ENCODE peak calls at places on chromosome 18, in five cellular contexts. L is AG10803, R is non-pigmented ciliary epithelial cell, Z is GM13976, M is nucleus accumbens. U is an unnamed sample.

GRCh38 chr18:23228102-23229051 is 93.1 kb downstream of the CABLES1 start:
- DNase-seq in M (no peak), L (peak), Z (peak), R (no peak), U (no peak)

GRCh38 chr18:22168360-22168921 is 948 bp upstream of the GATA6 start:
- DNase-seq in L (no peak), Z (no peak), R (no peak), M (no peak), U (no peak)

GRCh38 chr18:48993586-48993985 is 42.8 kb upstream of the SMAD7 start:
- DNase-seq in L (peak), Z (no peak), M (no peak), R (no peak), U (no peak)

GRCh38 chr18:28831908-28832307 is 655.0 kb upstream of the CDH2 start:
- DNase-seq in Z (no peak), M (no peak), R (no peak), L (no peak), U (no peak)

GRCh38 chr18:58867281-58867961 is 2.7 kb downstream of the ZNF532 start:
- DNase-seq in R (no peak), Z (no peak), L (no peak), M (no peak), U (no peak)

GRCh38 chr18:48740068-48740440 is 201.2 kb downstream of the CTIF start:
- DNase-seq in R (no peak), M (no peak), Z (no peak), L (no peak), U (no peak)

GRCh38 chr18:41938445-41938844 is 16.6 kb upstream of the PIK3C3 start:
- DNase-seq in Z (no peak), M (no peak), L (peak), R (peak), U (peak)

GRCh38 chr18:79234438-79234837 is 161.3 kb upstream of the NFATC1 start:
- DNase-seq in M (no peak), R (no peak), Z (no peak), L (no peak), U (no peak)

GRCh38 chr18:2146754-2147153 is 424.6 kb downstream of the METTL4 start:
- DNase-seq in M (no peak), L (no peak), R (no peak), Z (no peak), U (no peak)

GRCh38 chr18:58049000-58049688 is 5.1 kb downstream of the NEDD4L start:
- DNase-seq in L (no peak), M (no peak), Z (no peak), R (no peak), U (no peak)

GRCh38 chr18:68148862-68149261 is 566.0 kb downstream of the TMX3 start:
- DNase-seq in L (no peak), Z (no peak), M (no peak), R (no peak), U (no peak)

GRCh38 chr18:10461989-10462388 is 7.6 kb downstream of the APCDD1 start:
- DNase-seq in R (no peak), M (no peak), L (no peak), Z (no peak), U (no peak)

GRCh38 chr18:58241877-58242276 is 197.9 kb downstream of the NEDD4L start:
- DNase-seq in Z (no peak), M (no peak), L (peak), R (no peak), U (peak)

GRCh38 chr18:43869451-43870008 is 592.2 kb upstream of the SYT4 start:
- DNase-seq in Z (no peak), M (no peak), R (peak), L (peak), U (peak)

GRCh38 chr18:58955738-58956137 is 91.1 kb downstream of the ZNF532 start:
- DNase-seq in L (peak), Z (no peak), M (no peak), R (no peak), U (no peak)

GRCh38 chr18:45059695-45060094 is 379.0 kb downstream of the SETBP1 start:
- DNase-seq in R (peak), M (no peak), Z (no peak), L (peak), U (peak)

GRCh38 chr18:69956037-69956436 is 8.4 kb upstream of the CD226 start:
- DNase-seq in R (no peak), L (peak), M (no peak), Z (no peak), U (no peak)

U was measured in AG04449.